ENCODE peak calls at places on chromosomes 2 and 18, in ten cellular contexts. U is astrocyte; T is heart right ventricle; P is neuronal stem cell; N is CD4-positive, CD25-positive, alpha-beta regulatory T cell; X is tibial nerve; A is GM23338; V is prostate gland; F is ovary; W is OCI-LY7. L is an unnamed sample.
A peak's percentile ranks its signal among the peaks of the same experiment; 100 is the strongest.

GRCh38 chr18:69216390-69216789 is 184.3 kb upstream of the DOK6 start:
- DNase-seq in U (peak; percentile 31), T (no peak), P (no peak), N (no peak), X (no peak), A (no peak), V (no peak), F (no peak), W (no peak), L (no peak)

GRCh38 chr2:88836351-88836750 is 144.9 kb downstream of the RPIA start:
- DNase-seq in U (no peak), T (no peak), P (no peak), N (no peak), X (no peak), A (no peak), V (no peak), F (no peak), W (peak; percentile 37), L (no peak)

GRCh38 chr2:239934571-239935171 is 90.5 kb downstream of the NDUFA10 start:
- DNase-seq in U (no peak), T (peak; percentile 69), P (peak; percentile 79), N (peak; percentile 24), X (peak; percentile 74), A (peak; percentile 89), V (peak; percentile 64), F (no peak), W (peak; percentile 34), L (peak; percentile 84)

GRCh38 chr2:162333968-162334367 is 10.0 kb upstream of the GCA start:
- DNase-seq in U (no peak), T (no peak), P (no peak), N (no peak), X (peak; percentile 26), A (peak; percentile 66), V (no peak), F (no peak), W (peak; percentile 38), L (no peak)

GRCh38 chr2:187338679-187339121 is 109.4 kb downstream of the CALCRL start:
- DNase-seq in U (no peak), T (no peak), P (no peak), N (no peak), X (no peak), A (peak; percentile 6), V (no peak), F (no peak), W (no peak), L (peak; percentile 71)

GRCh38 chr2:50492452-50492851 is 539.5 kb downstream of the NRXN1 start:
- DNase-seq in U (peak; percentile 29), T (peak; percentile 22), P (peak; percentile 65), N (no peak), X (peak; percentile 22), A (peak; percentile 83), V (peak; percentile 17), F (no peak), W (peak; percentile 67), L (no peak)

GRCh38 chr18:35478520-35479435 is 19.0 kb downstream of the INO80C start:
- DNase-seq in U (peak; percentile 79), T (no peak), P (no peak), N (no peak), X (no peak), A (no peak), V (no peak), F (no peak), W (no peak), L (no peak)

GRCh38 chr2:85935746-85936208 is 47.0 kb upstream of the ST3GAL5 start:
- DNase-seq in U (peak; percentile 97), T (no peak), P (peak; percentile 30), N (no peak), X (no peak), A (peak; percentile 76), V (no peak), F (no peak), W (no peak), L (no peak)

GRCh38 chr2:16246911-16247310 is 306.6 kb downstream of the MYCN start:
- DNase-seq in U (no peak), T (no peak), P (no peak), N (no peak), X (no peak), A (no peak), V (no peak), F (no peak), W (no peak), L (no peak)

GRCh38 chr18:34976899-34977786 is 64.1 kb upstream of the MAPRE2 start:
- DNase-seq in U (no peak), T (peak; percentile 83), P (peak; percentile 62), N (peak; percentile 57), X (peak; percentile 41), A (peak; percentile 92), V (peak; percentile 56), F (peak; percentile 42), W (peak; percentile 72), L (peak; percentile 93)

GRCh38 chr18:3463052-3463451 is 13.1 kb downstream of the TGIF1 start:
- DNase-seq in U (peak; percentile 55), T (no peak), P (no peak), N (no peak), X (no peak), A (no peak), V (no peak), F (no peak), W (no peak), L (no peak)

GRCh38 chr18:2912357-2913299 is 65.8 kb downstream of the EMILIN2 start:
- DNase-seq in U (no peak), T (no peak), P (no peak), N (no peak), X (no peak), A (peak; percentile 23), V (no peak), F (no peak), W (no peak), L (no peak)

GRCh38 chr2:168948621-168949212 is 47.6 kb downstream of the G6PC2 start:
- DNase-seq in U (no peak), T (no peak), P (peak; percentile 4), N (no peak), X (no peak), A (peak; percentile 63), V (no peak), F (no peak), W (peak; percentile 26), L (no peak)

GRCh38 chr2:37350034-37350433 is 5.6 kb downstream of the QPCT start:
- DNase-seq in U (no peak), T (no peak), P (no peak), N (no peak), X (no peak), A (peak; percentile 18), V (no peak), F (no peak), W (peak; percentile 63), L (no peak)

GRCh38 chr2:74381751-74382150 is 1.6 kb upstream of the DCTN1 start:
- DNase-seq in U (no peak), T (no peak), P (no peak), N (no peak), X (no peak), A (no peak), V (no peak), F (no peak), W (no peak), L (no peak)
- H3K4me1 ChIP-seq in U (peaks cover 19% of the 10 kb centered on the region), T (peaks cover 87% of the 10 kb centered on the region), P (peaks cover 14% of the 10 kb centered on the region), N (peaks cover 19% of the 10 kb centered on the region), X (peaks cover 20% of the 10 kb centered on the region), A (peaks cover 19% of the 10 kb centered on the region), V (peaks cover 17% of the 10 kb centered on the region), F (peaks cover 16% of the 10 kb centered on the region), W (peaks cover 9% of the 10 kb centered on the region), L (peaks cover 5% of the 10 kb centered on the region)

DNA sequence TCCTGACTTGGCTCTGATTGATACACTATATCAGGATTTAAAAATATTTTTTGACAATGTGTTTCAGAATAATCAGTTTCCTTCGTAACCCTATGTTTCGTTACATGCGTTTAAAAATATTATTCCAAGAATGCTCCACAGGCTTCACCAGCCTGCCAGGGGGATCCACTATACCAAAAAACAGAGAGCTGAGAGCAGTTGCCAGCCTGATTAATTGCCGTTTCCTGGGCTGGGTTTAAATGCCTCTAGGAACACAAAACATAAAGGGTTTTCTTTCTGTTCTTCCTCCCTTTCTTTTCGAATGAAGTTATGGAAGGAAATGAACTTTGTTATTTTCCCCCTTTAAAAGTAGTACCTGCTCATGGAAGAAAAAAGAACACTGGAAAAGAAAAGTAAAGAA is 47.9 kb downstream of the LRRFIP1 start:
- DNase-seq in U (no peak), T (no peak), P (no peak), N (no peak), X (no peak), A (no peak), V (no peak), F (no peak), W (no peak), L (no peak)
- H3K4me3 ChIP-seq in U (no peak overlapping the region), T (no peak overlapping the region), P (no peak overlapping the region), N (peak overlapping the region; percentile 81), X (peak overlapping the region; percentile 9), A (peak overlapping the region; percentile 18), V (peak overlapping the region; percentile 8), F (no peak overlapping the region), W (peak overlapping the region; percentile 65), L (no peak overlapping the region)

GRCh38 chr2:241399941-241400922 is 44.1 kb downstream of the FARP2 start:
- DNase-seq in U (no peak), T (no peak), P (no peak), N (no peak), X (no peak), A (no peak), V (no peak), F (no peak), W (no peak), L (no peak)
- H3K27ac ChIP-seq in U (no peak overlapping the region), T (no peak overlapping the region), P (no peak overlapping the region), N (no peak overlapping the region), X (no peak overlapping the region), A (no peak overlapping the region), V (no peak overlapping the region), F (no peak overlapping the region), W (no peak overlapping the region), L (no peak overlapping the region)

GRCh38 chr2:157415632-157416101 is 28.2 kb downstream of the CYTIP start:
- DNase-seq in U (no peak), T (no peak), P (no peak), N (no peak), X (no peak), A (no peak), V (no peak), F (no peak), W (no peak), L (no peak)

GRCh38 chr2:157413342-157414035 is 30.4 kb downstream of the CYTIP start:
- DNase-seq in U (no peak), T (no peak), P (no peak), N (peak; percentile 45), X (no peak), A (no peak), V (no peak), F (no peak), W (no peak), L (no peak)

GRCh38 chr2:157414050-157414449 is 29.8 kb downstream of the CYTIP start:
- DNase-seq in U (no peak), T (no peak), P (no peak), N (no peak), X (no peak), A (no peak), V (no peak), F (no peak), W (no peak), L (no peak)

DNA sequence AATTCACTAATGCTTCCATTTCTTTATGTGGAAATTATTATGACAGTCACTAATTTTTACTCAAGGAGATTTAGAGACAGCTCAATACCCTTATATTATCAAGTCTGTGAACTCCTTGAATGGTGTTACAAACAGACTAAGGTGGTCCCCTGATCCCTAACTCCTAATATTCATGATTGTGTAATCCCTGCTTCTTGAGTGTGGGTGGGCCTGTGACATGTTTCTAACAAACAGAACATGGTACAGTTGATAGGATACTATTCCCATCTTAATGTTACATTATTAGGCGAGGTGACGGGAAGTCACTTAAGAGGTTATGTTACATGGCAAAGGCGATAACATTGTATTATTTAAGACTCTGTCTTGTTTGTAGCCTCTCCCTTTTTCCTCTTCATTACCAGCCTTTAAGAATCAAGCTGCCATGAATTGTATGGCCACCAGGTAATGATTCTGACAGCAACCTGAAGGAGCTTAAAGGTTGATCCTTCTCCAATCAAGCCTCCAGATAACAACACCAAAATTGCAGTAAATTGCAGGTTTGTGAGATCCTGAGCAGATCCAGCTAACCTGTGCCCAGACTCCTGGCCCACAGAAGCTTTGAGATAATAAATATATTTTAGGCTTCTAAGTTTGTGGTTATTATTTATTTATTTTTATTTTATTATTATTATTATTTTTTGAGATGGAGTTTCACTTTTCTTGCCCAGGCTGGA is 32.1 kb downstream of the CYTIP start:
- DNase-seq in U (no peak), T (no peak), P (no peak), N (no peak), X (no peak), A (no peak), V (no peak), F (no peak), W (no peak), L (no peak)
- H3K4me1 ChIP-seq in U (no peaks in the 10 kb centered on the region), T (no peaks in the 10 kb centered on the region), P (no peaks in the 10 kb centered on the region), N (peaks cover 87% of the 10 kb centered on the region), X (no peaks in the 10 kb centered on the region), A (no peaks in the 10 kb centered on the region), V (no peaks in the 10 kb centered on the region), F (no peaks in the 10 kb centered on the region), W (peaks cover 27% of the 10 kb centered on the region), L (no peaks in the 10 kb centered on the region)

L was measured in aorta.